ENCODE peak calls at places on chromosome 6, in ten cellular contexts. A, I, H, P, S, Q, V, R, N and E are unnamed samples.

GRCh38 chr6:2865270-2866182 is 23.9 kb upstream of the SERPINB1 start:
- DNase-seq in V (no peak), S (no peak), A (no peak), I (no peak), P (no peak), H (no peak), N (no peak), Q (no peak), R (no peak), E (no peak)

GRCh38 chr6:156268849-156269248 is 508.3 kb upstream of the ARID1B start:
- DNase-seq in P (no peak), V (no peak), A (no peak), R (no peak), I (no peak), N (no peak), Q (no peak), S (no peak), H (no peak), E (no peak)

GRCh38 chr6:142501795-142502194 is 200.0 kb downstream of the ADGRG6 start:
- DNase-seq in Q (no peak), I (no peak), S (no peak), P (no peak), V (no peak), H (no peak), A (no peak), R (no peak), N (no peak), E (no peak)

GRCh38 chr6:144621332-144621731 is 336.2 kb downstream of the UTRN start:
- DNase-seq in S (no peak), I (no peak), V (no peak), Q (no peak), H (no peak), N (no peak), R (no peak), P (no peak), A (no peak), E (no peak)

GRCh38 chr6:155710704-155711103 is 255.1 kb upstream of the NOX3 start:
- DNase-seq in I (no peak), V (no peak), S (no peak), Q (no peak), N (no peak), P (no peak), A (no peak), H (no peak), R (no peak), E (no peak)

GRCh38 chr6:110563711-110564110 is 87.3 kb upstream of the SLC22A16 start:
- DNase-seq in P (no peak), V (no peak), Q (no peak), S (peak), I (no peak), R (no peak), H (no peak), N (no peak), A (no peak), E (no peak)

GRCh38 chr6:143141442-143141841 is 80.8 kb downstream of the AIG1 start:
- DNase-seq in R (no peak), Q (peak), S (no peak), V (peak), A (no peak), I (no peak), H (peak), N (no peak), P (peak), E (no peak)

GRCh38 chr6:116041934-116042333 is 18.8 kb downstream of the FRK start:
- DNase-seq in I (no peak), R (no peak), Q (no peak), H (no peak), P (no peak), A (no peak), V (no peak), S (no peak), N (no peak), E (no peak)

GRCh38 chr6:132919028-132919427 is 104.7 kb downstream of the RPS12 start:
- DNase-seq in Q (no peak), H (no peak), V (no peak), A (no peak), I (no peak), R (no peak), N (no peak), S (peak), P (no peak), E (no peak)